ENCODE peak calls at places on chromosomes 11 and 22, in four cellular contexts. J is amniotic stem cell, X is GM10248, M is lower leg skin. P is an unnamed sample.

GRCh38 chr11:8071616-8072581 is 9.1 kb upstream of the TUB start:
- DNase-seq in J (no peak), X (no peak), M (no peak), P (no peak)

GRCh38 chr11:60080523-60080922 is 7.9 kb upstream of the MS4A2 start:
- DNase-seq in J (no peak), X (no peak), M (no peak), P (no peak)

GRCh38 chr22:41862160-41862529 is 29.2 kb downstream of the SREBF2 start:
- DNase-seq in J (no peak), X (peak; percentile 70), M (no peak), P (no peak)

GRCh38 chr11:48088682-48089050 is 108.3 kb downstream of the PTPRJ start:
- DNase-seq in J (no peak), X (no peak), M (no peak), P (no peak)

GRCh38 chr11:73095613-73096012 is 46.5 kb downstream of the FCHSD2 start:
- DNase-seq in J (no peak), X (no peak), M (no peak), P (no peak)

GRCh38 chr11:82719316-82719715 is 14.3 kb downstream of the FAM181B start:
- DNase-seq in J (no peak), X (no peak), M (no peak), P (no peak)

GRCh38 chr11:116885951-116886629 is 48.7 kb upstream of the APOA1 start:
- DNase-seq in J (no peak), X (no peak), M (no peak), P (no peak)

GRCh38 chr11:72738199-72739141 is 13.7 kb downstream of the ARAP1 start:
- DNase-seq in J (no peak), X (peak; percentile 70), M (no peak), P (no peak)

GRCh38 chr22:46576556-46577351 is 39.3 kb upstream of the CELSR1 start:
- DNase-seq in J (peak; percentile 28), X (peak; percentile 89), M (no peak), P (peak; percentile 45)

GRCh38 chr22:50303848-50304527 is 3.5 kb downstream of the PLXNB2 start:
- DNase-seq in J (no peak), X (peak; percentile 60), M (peak; percentile 45), P (peak; percentile 81)

GRCh38 chr11:2690261-2690575 is 9.6 kb downstream of the KCNQ1OT1 start:
- DNase-seq in J (no peak), X (no peak), M (no peak), P (no peak)

GRCh38 chr11:134665571-134666268 is 253.7 kb upstream of the B3GAT1 start:
- DNase-seq in J (no peak), X (no peak), M (peak; percentile 6), P (peak; percentile 19)

GRCh38 chr11:41795004-41795403 is 335.6 kb upstream of the LRRC4C start:
- DNase-seq in J (no peak), X (no peak), M (no peak), P (no peak)

GRCh38 chr11:19903620-19904069 is 191.0 kb downstream of the NAV2 start:
- DNase-seq in J (peak; percentile 82), X (peak; percentile 47), M (peak; percentile 55), P (peak; percentile 80)

GRCh38 chr11:120335596-120335927 is 651 bp upstream of the ARHGEF12 start:
- DNase-seq in J (no peak), X (peak; percentile 59), M (no peak), P (no peak)

GRCh38 chr22:36331306-36331911 is 56.4 kb downstream of the MYH9 start:
- DNase-seq in J (peak; percentile 80), X (peak; percentile 87), M (peak; percentile 87), P (peak; percentile 88)

GRCh38 chr11:67163006-67163405 is 43.9 kb downstream of the KDM2A start:
- DNase-seq in J (no peak), X (no peak), M (no peak), P (no peak)

GRCh38 chr11:5597953-5598352 is 1.5 kb downstream of the TRIM6 start:
- DNase-seq in J (no peak), X (no peak), M (no peak), P (no peak)

GRCh38 chr22:27164781-27165503 is 507.6 kb downstream of the MIAT start:
- DNase-seq in J (no peak), X (no peak), M (no peak), P (no peak)

GRCh38 chr11:87266751-87267150 is 229.0 kb downstream of the TMEM135 start:
- DNase-seq in J (no peak), X (no peak), M (no peak), P (no peak)

GRCh38 chr11:10325398-10326079 is 20.7 kb downstream of the ADM start:
- DNase-seq in J (peak; percentile 58), X (no peak), M (no peak), P (no peak)

GRCh38 chr22:36212896-36213295 is 11.3 kb upstream of the APOL4 start:
- DNase-seq in J (no peak), X (no peak), M (no peak), P (no peak)

GRCh38 chr11:122038543-122038942 is 77.5 kb downstream of the BLID start:
- DNase-seq in J (no peak), X (no peak), M (no peak), P (no peak)

GRCh38 chr11:107844041-107844440 is 14.5 kb downstream of the SLC35F2 start:
- DNase-seq in J (no peak), X (no peak), M (no peak), P (no peak)

GRCh38 chr11:30128269-30128932 is 102.4 kb upstream of the FSHB start:
- DNase-seq in J (peak; percentile 17), X (peak; percentile 7), M (no peak), P (no peak)

GRCh38 chr22:17743661-17744411 is 30.4 kb downstream of the BID start:
- DNase-seq in J (no peak), X (no peak), M (no peak), P (no peak)

GRCh38 chr11:12266943-12267342 is 110.4 kb upstream of the PARVA start:
- DNase-seq in J (no peak), X (no peak), M (no peak), P (no peak)

GRCh38 chr22:19041403-19042074 is 80.7 kb downstream of the DGCR2 start:
- DNase-seq in J (no peak), X (no peak), M (no peak), P (no peak)